ENCODE peak calls at places on chromosomes 4 and X, in five cellular contexts. I is body of pancreas, F is GM12878, U is tibial nerve, A is right lobe of liver. H is an unnamed sample. For H3K9me3, the result is how much of the 10 kb centered on the place peaks cover.

GRCh38 chr4:54233128-54233696 is 4.1 kb downstream of the PDGFRA start:
- DNase-seq in I (peak), F (no peak), U (peak), A (peak), H (peak)

GRCh38 chr4:114479595-114479994 is 119.0 kb upstream of the UGT8 start:
- DNase-seq in I (no peak), F (no peak), U (no peak), A (no peak), H (no peak)

GRCh38 chr4:5322321-5322720 is 271.0 kb downstream of the STK32B start:
- DNase-seq in I (no peak), F (no peak), U (no peak), A (no peak), H (no peak)

GRCh38 chr4:21009956-21010355 is 309.7 kb downstream of the PACRGL start:
- DNase-seq in I (no peak), F (no peak), U (no peak), A (no peak), H (no peak)

GRCh38 chr4:167787231-167787630 is 305.1 kb upstream of the ANXA10 start:
- DNase-seq in I (no peak), F (no peak), U (no peak), A (no peak), H (no peak)

GRCh38 chrX:45445745-45446412 is 245.2 kb upstream of the DIPK2B start:
- DNase-seq in I (no peak), F (no peak), U (no peak), A (no peak), H (no peak)

GRCh38 chr4:110681381-110681780 is 58.5 kb upstream of the PITX2 start:
- DNase-seq in I (no peak), F (no peak), U (no peak), A (no peak), H (no peak)

GRCh38 chrX:78555401-78555980 is 103.6 kb downstream of the RTL3 start:
- DNase-seq in I (no peak), F (no peak), U (no peak), A (no peak), H (no peak)

GRCh38 chrX:53421125-53421524 is 1.3 kb downstream of the SMC1A start:
- DNase-seq in I (no peak), F (no peak), U (no peak), A (no peak), H (no peak)

GRCh38 chr4:108555701-108556100 is 64.7 kb upstream of the RPL34 start:
- DNase-seq in I (no peak), F (no peak), U (no peak), A (no peak), H (no peak)

GRCh38 chr4:177016541-177017141 is 223.9 kb upstream of the VEGFC start:
- DNase-seq in I (no peak), F (no peak), U (no peak), A (no peak), H (no peak)

GRCh38 chrX:11665144-11666040 is at the start of gene ARHGAP6:
- DNase-seq in I (peak), F (no peak), U (peak), A (peak), H (peak)

GRCh38 chrX:105190252-105190853 is 30.1 kb downstream of the TEX13A start:
- DNase-seq in I (peak), F (no peak), U (no peak), A (no peak), H (no peak)

GRCh38 chr4:83964996-83965541 is 429.2 kb downstream of the GPAT3 start:
- DNase-seq in I (no peak), F (no peak), U (no peak), A (no peak), H (no peak)

GRCh38 chrX:128699716-128700285 is 647.6 kb upstream of the ACTRT1 start:
- DNase-seq in I (no peak), F (no peak), U (no peak), A (no peak), H (no peak)

GRCh38 chr4:3040447-3041191 is 33.7 kb downstream of the HTT-AS start:
- DNase-seq in I (no peak), F (no peak), U (no peak), A (no peak), H (no peak)

GRCh38 chrX:97096385-97096784 is 212.7 kb downstream of the RPA4 start:
- DNase-seq in I (no peak), F (no peak), U (no peak), A (no peak), H (no peak)

GRCh38 chrX:12138366-12139313 is at the start of gene FRMPD4:
- DNase-seq in I (peak), F (no peak), U (no peak), A (no peak), H (no peak)

GRCh38 chrX:140526138-140526537 is 21.3 kb upstream of the SOX3 start:
- DNase-seq in I (no peak), F (no peak), U (no peak), A (no peak), H (no peak)

GRCh38 chr4:19675172-19675811 is 576.4 kb upstream of the SLIT2 start:
- DNase-seq in I (peak), F (no peak), U (no peak), A (no peak), H (no peak)

GRCh38 chrX:154401045-154401799 is 3.0 kb downstream of the RPL10 start:
- DNase-seq in I (peak), F (no peak), U (no peak), A (peak), H (no peak)
- TF ChIP-seq POLR2A in I (peak), F (peak), U (no peak), A (no peak), H (no peak)

GRCh38 chrX:37752941-37753340 is 26.9 kb upstream of the CYBB start:
- DNase-seq in I (no peak), F (no peak), U (no peak), A (no peak), H (no peak)

GRCh38 chrX:37757082-37757481 is 22.8 kb upstream of the CYBB start:
- DNase-seq in I (no peak), F (no peak), U (no peak), A (no peak), H (no peak)

GRCh38 chrX:37753384-37753783 is 26.5 kb upstream of the CYBB start:
- DNase-seq in I (no peak), F (no peak), U (no peak), A (no peak), H (no peak)

GRCh38 chrX:37754518-37754917 is 25.3 kb upstream of the CYBB start:
- DNase-seq in I (no peak), F (no peak), U (no peak), A (no peak), H (no peak)

DNA sequence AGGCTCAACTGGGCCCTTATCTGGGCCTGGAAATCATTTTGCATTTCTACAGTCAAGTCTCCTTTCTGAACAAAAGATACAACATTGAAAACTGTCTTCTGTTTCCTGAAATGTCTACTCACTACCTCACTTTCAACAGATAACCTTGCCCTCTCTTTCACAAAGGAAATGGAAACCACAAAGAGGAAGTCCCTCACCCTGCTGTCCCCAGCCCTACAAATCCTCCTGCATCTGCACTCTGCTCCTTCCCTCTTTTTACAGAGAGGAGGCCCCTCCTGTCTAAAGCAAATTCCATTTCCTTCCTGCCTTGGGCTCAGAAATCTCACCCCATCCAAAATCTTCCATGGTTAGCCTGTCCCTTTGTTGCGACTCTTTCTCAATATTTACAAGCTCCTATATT is 24.8 kb upstream of the CYBB start:
- DNase-seq in I (no peak), F (peak), U (no peak), A (no peak), H (no peak)
- H3K9me3 ChIP-seq in I (under half), F (under half), U (under half), A (under half), H (under half)

GRCh38 chr4:1315838-1316536 is 26.3 kb downstream of the MAEA start:
- DNase-seq in I (no peak), F (no peak), U (no peak), A (no peak), H (no peak)

GRCh38 chr4:1318046-1318375 is 28.3 kb downstream of the MAEA start:
- DNase-seq in I (no peak), F (no peak), U (no peak), A (peak), H (no peak)

GRCh38 chr4:1317177-1318045 is 27.7 kb downstream of the MAEA start:
- DNase-seq in I (no peak), F (no peak), U (no peak), A (no peak), H (no peak)

GRCh38 chr4:1316537-1317168 is 27.0 kb downstream of the MAEA start:
- DNase-seq in I (no peak), F (no peak), U (no peak), A (no peak), H (no peak)

DNA sequence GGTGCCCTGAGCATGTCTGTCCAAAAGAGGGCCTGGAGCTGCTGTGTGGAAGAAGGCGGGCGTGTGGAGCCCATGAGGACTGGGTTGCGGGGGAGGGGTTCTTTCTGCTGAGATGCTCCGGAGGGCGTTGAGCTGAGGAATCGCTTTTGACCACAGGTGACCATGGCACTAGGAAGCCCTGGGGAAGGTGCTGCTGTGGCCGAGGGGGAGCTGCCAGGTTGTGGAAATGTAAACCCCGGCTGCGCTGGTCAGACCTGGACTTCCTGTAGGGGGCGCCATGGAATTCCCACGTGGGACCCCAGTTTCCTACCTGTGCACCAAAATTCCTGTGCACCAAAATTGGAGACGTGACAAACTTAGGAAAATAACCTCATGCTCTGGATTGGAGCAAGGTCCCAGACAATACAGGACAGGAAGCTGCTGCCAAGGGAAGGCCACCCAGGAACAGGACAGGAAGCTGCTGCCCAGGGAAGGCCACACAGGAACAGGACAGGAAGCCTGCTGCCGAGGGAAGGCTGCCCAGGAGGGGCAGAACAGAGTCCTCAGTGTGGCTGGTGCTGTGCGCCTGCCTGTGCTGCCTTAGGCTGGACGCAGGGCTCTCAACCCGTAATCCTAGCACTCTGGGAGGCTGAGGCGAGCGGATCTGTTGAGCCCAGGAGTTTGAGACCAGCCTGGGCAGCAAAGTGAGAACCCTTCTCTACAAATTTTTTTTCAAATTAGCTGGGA is 28.4 kb upstream of the UVSSA start:
- DNase-seq in I (peak), F (no peak), U (no peak), A (peak), H (no peak)
- TF ChIP-seq CTCF in I (no peak), F (peak), U (no peak), A (peak), H (no peak)

DNA sequence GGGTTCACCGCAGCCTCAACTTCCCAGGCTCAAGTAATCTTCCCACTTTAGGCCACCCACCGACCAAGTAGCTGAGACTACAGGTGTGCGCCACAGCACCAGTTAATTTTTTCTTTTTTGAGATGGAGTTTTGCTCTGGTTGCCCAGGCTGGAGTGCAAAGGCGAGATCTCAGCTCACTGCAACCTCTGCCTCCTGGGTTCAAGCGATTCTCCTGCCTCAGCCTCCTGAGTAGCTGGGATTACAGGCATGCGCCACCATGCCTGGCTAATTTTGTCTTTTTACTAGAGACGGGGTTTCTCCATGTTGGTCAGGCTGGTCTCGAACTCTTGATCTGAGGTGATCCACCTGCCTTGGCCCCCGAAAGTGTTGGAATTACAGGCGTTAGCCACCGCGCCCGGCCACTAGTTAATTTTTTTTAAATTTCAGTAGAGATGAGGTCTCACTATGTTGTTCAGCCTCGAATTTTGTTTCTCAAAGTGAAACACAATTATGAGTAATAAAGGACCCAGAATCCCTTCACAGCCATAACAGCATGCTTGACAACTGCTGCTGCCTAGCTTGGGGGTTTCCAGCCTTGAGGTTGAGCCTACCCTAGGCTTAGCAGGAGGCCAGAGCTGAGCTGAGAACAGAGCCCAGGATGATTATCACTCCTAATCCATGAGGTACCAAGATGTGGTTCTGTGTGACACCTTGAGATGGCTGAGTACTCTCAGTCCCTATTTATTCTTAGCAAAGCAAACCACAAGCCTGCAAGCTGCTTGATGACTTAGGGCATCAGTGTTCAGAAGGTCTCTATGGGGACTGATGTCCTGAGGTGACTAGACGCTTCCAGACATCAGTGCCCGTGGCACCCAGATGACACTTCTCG is 41.6 kb upstream of the NKRF start:
- DNase-seq in I (no peak), F (peak), U (no peak), A (no peak), H (no peak)
- TF ChIP-seq POLR2A in I (no peak), F (peak), U (no peak), A (no peak), H (no peak)

GRCh38 chrX:148960060-148960459 is 459.6 kb downstream of the AFF2 start:
- DNase-seq in I (no peak), F (no peak), U (no peak), A (no peak), H (no peak)
- H3K9me3 ChIP-seq in I (under half), F (under half), U (under half), A (under half), H (under half)

DNA sequence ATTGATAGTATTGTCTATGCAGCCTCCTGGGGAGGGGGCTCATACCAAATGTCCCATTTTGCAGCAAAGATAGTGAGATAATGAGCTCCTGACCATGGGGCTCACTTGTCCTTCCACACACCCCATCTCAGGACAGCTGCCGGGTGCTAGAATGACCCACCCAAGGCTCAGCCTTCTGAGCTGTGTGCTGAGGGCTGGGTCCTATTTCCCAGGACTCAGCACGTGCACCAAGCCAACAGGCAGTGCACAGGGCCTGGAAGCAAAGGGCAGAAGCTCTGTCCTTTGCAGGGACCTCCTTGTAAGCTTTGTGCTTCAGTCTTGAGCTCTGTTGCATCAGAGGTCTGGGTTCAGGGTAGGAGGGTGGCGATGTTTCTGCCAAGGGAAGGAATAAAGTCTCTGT is 11.2 kb upstream of the ABLIM2 start:
- DNase-seq in I (no peak), F (no peak), U (no peak), A (no peak), H (no peak)
- TF ChIP-seq CTCF in I (no peak), F (no peak), U (no peak), A (no peak), H (no peak)

GRCh38 chr4:184268574-184269160 is 51.0 kb upstream of the ENPP6 start:
- DNase-seq in I (no peak), F (no peak), U (no peak), A (no peak), H (no peak)
- TF ChIP-seq POLR2A in I (no peak), F (no peak), U (no peak), A (no peak), H (no peak)

DNA sequence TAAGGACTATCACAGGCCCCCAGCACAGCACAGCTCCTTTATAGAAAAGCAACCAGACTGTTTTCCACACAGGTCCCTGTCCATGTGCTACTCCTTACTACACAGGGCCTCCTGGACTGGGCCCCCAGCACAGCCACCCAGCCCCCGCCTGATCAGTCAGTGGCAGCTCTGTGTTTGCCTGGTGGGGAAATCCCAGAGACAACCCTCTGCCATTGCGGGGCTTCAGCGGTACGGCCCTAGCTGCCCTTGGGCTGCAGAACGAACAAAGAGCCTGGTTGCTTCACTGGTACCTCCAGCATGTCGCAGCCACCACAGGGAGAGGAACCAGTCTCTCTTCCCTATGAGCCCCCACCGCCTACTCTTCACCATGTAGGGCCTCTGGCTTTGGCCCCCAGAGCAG is 30.7 kb downstream of the CBR4 start:
- DNase-seq in I (no peak), F (no peak), U (no peak), A (no peak), H (no peak)
- H3K9me3 ChIP-seq in I (under half), F (under half), U (under half), A (under half), H (under half)

DNA sequence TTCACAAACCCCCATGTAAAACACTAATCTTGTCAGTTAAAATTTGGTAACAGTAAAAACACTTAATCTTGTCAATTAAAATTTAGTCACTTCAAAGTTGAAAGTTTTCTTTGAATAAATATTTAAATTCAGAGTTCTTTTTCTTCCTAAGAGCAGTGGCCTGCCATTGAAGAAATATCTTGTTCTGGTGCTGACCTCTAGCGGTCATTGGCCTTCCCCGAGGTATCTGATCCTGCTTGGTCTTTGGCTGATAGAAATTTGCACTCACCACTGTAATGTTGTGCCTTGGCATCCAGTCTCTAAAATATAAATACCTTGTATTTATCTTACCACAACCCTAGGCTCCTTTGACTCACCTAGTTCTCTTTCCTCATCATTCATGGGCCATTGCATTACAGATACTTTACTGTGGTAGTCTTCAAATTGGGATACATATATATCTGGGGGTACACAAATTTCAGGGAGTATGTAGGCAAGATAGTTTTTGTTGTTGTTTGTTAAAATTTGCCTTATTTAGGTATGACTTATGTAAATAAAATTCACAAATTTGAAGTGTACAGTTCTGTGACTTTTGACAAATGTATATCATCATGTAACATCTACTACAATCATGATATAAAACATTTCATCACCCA is 6.7 kb upstream of the ART3 start:
- DNase-seq in I (peak), F (no peak), U (peak), A (peak), H (peak)
- TF ChIP-seq CTCF in I (peak), F (peak), U (peak), A (peak), H (peak)

H was measured in gastrocnemius medialis.